ENCODE peak calls at places on chromosome 15, in eight cellular contexts. One of them, this sample, is unnamed.

GRCh38 chr15:59210186-59210585 is 3.5 kb downstream of the LDHAL6B start:
- DNase-seq in lung: no peak
- DNase-seq in spleen: no peak
- DNase-seq in tibial artery: no peak
- DNase-seq in uterus: no peak
- DNase-seq in cardiac muscle cell: no peak
- DNase-seq in cardiac fibroblast: no peak
- DNase-seq in AG09309: no peak
- DNase-seq in this sample: no peak

GRCh38 chr15:34055868-34056595 is 17.0 kb upstream of the AVEN start:
- DNase-seq in uterus: no peak
- DNase-seq in lung: no peak
- DNase-seq in cardiac muscle cell: peak
- DNase-seq in AG09309: peak
- DNase-seq in tibial artery: no peak
- DNase-seq in cardiac fibroblast: peak
- DNase-seq in spleen: no peak
- DNase-seq in this sample: no peak

GRCh38 chr15:41788262-41788661 is 14.0 kb downstream of the MAPKBP1 start:
- DNase-seq in cardiac fibroblast: no peak
- DNase-seq in tibial artery: no peak
- DNase-seq in spleen: no peak
- DNase-seq in AG09309: no peak
- DNase-seq in lung: no peak
- DNase-seq in cardiac muscle cell: no peak
- DNase-seq in uterus: no peak
- DNase-seq in this sample: no peak

GRCh38 chr15:74389115-74390048 is 21.9 kb upstream of the CYP11A1 start:
- DNase-seq in tibial artery: no peak
- DNase-seq in lung: no peak
- DNase-seq in AG09309: no peak
- DNase-seq in spleen: no peak
- DNase-seq in uterus: no peak
- DNase-seq in cardiac fibroblast: no peak
- DNase-seq in cardiac muscle cell: no peak
- DNase-seq in this sample: no peak

GRCh38 chr15:78047631-78048409 is 29.7 kb downstream of the TBC1D2B start:
- DNase-seq in AG09309: no peak
- DNase-seq in spleen: no peak
- DNase-seq in tibial artery: peak
- DNase-seq in lung: no peak
- DNase-seq in cardiac fibroblast: peak
- DNase-seq in uterus: peak
- DNase-seq in cardiac muscle cell: peak
- DNase-seq in this sample: no peak

GRCh38 chr15:83698294-83698693 is 44.4 kb downstream of the ADAMTSL3 start:
- DNase-seq in lung: peak
- DNase-seq in spleen: no peak
- DNase-seq in tibial artery: peak
- DNase-seq in cardiac fibroblast: peak
- DNase-seq in cardiac muscle cell: peak
- DNase-seq in uterus: peak
- DNase-seq in AG09309: no peak
- DNase-seq in this sample: peak

GRCh38 chr15:100570282-100570681 is 31.7 kb downstream of the LINS1 start:
- DNase-seq in uterus: no peak
- DNase-seq in lung: no peak
- DNase-seq in cardiac muscle cell: peak
- DNase-seq in spleen: no peak
- DNase-seq in AG09309: no peak
- DNase-seq in cardiac fibroblast: peak
- DNase-seq in tibial artery: no peak
- DNase-seq in this sample: no peak

GRCh38 chr15:96693990-96694517 is 363.6 kb downstream of the NR2F2 start:
- DNase-seq in uterus: no peak
- DNase-seq in tibial artery: no peak
- DNase-seq in AG09309: no peak
- DNase-seq in spleen: no peak
- DNase-seq in cardiac muscle cell: no peak
- DNase-seq in lung: no peak
- DNase-seq in cardiac fibroblast: no peak
- DNase-seq in this sample: no peak

DNA sequence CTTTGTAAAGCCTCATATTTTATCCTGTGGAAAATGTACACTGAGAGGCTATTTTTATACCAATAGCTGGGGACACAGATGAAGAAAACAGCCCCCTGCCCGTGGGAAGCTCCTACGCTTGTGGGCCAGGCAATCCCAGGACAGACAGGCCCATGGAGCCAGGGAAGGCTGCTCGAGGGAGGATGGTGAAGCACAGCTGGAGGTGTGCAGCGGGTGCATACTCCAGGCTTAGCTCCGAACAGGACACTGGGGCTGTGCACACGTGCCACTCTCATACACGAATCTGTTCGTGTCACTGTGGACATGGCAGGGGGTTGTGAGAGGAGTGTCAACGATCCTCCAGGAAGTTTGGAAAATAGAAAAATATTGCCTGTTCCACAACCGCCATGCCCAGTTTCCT is 36.1 kb downstream of the SMAD6 start:
- DNase-seq in cardiac muscle cell: no peak
- DNase-seq in AG09309: no peak
- DNase-seq in tibial artery: no peak
- DNase-seq in cardiac fibroblast: no peak
- DNase-seq in uterus: no peak
- DNase-seq in spleen: no peak
- DNase-seq in lung: no peak
- DNase-seq in this sample: no peak
- TF ChIP-seq CTCF in cardiac muscle cell: no peak
- TF ChIP-seq CTCF in AG09309: no peak
- TF ChIP-seq CTCF in tibial artery: no peak
- TF ChIP-seq CTCF in cardiac fibroblast: no peak
- TF ChIP-seq CTCF in uterus: no peak
- TF ChIP-seq CTCF in spleen: no peak
- TF ChIP-seq CTCF in lung: no peak
- TF ChIP-seq CTCF in this sample: no peak

GRCh38 chr15:39976291-39977274 is 42.7 kb downstream of the EIF2AK4 start:
- DNase-seq in tibial artery: peak
- DNase-seq in spleen: peak
- DNase-seq in AG09309: no peak
- DNase-seq in uterus: peak
- DNase-seq in cardiac fibroblast: peak
- DNase-seq in lung: no peak
- DNase-seq in cardiac muscle cell: peak
- DNase-seq in this sample: peak
- TF ChIP-seq CTCF in tibial artery: peak
- TF ChIP-seq CTCF in spleen: peak
- TF ChIP-seq CTCF in AG09309: peak
- TF ChIP-seq CTCF in uterus: peak
- TF ChIP-seq CTCF in cardiac fibroblast: peak
- TF ChIP-seq CTCF in lung: no peak
- TF ChIP-seq CTCF in cardiac muscle cell: peak
- TF ChIP-seq CTCF in this sample: peak

GRCh38 chr15:67400890-67401289 is 120.0 kb upstream of the C15orf61 start:
- DNase-seq in tibial artery: no peak
- DNase-seq in AG09309: no peak
- DNase-seq in cardiac fibroblast: no peak
- DNase-seq in cardiac muscle cell: no peak
- DNase-seq in spleen: no peak
- DNase-seq in lung: no peak
- DNase-seq in uterus: no peak
- DNase-seq in this sample: no peak

GRCh38 chr15:67396109-67396508 is 124.8 kb upstream of the C15orf61 start:
- DNase-seq in uterus: no peak
- DNase-seq in cardiac muscle cell: no peak
- DNase-seq in lung: no peak
- DNase-seq in tibial artery: no peak
- DNase-seq in cardiac fibroblast: no peak
- DNase-seq in spleen: no peak
- DNase-seq in AG09309: no peak
- DNase-seq in this sample: no peak

GRCh38 chr15:67399925-67400324 is 121.0 kb upstream of the C15orf61 start:
- DNase-seq in cardiac fibroblast: no peak
- DNase-seq in AG09309: no peak
- DNase-seq in cardiac muscle cell: no peak
- DNase-seq in uterus: no peak
- DNase-seq in tibial artery: no peak
- DNase-seq in lung: no peak
- DNase-seq in spleen: no peak
- DNase-seq in this sample: no peak

GRCh38 chr15:67397139-67397538 is 123.8 kb upstream of the C15orf61 start:
- DNase-seq in lung: no peak
- DNase-seq in cardiac fibroblast: no peak
- DNase-seq in uterus: no peak
- DNase-seq in tibial artery: no peak
- DNase-seq in AG09309: no peak
- DNase-seq in cardiac muscle cell: no peak
- DNase-seq in spleen: no peak
- DNase-seq in this sample: no peak
- TF ChIP-seq CTCF in lung: no peak
- TF ChIP-seq CTCF in cardiac fibroblast: no peak
- TF ChIP-seq CTCF in uterus: no peak
- TF ChIP-seq CTCF in tibial artery: no peak
- TF ChIP-seq CTCF in AG09309: no peak
- TF ChIP-seq CTCF in cardiac muscle cell: no peak
- TF ChIP-seq CTCF in spleen: no peak
- TF ChIP-seq CTCF in this sample: no peak

GRCh38 chr15:71387825-71388224 is 272.6 kb downstream of the THSD4 start:
- DNase-seq in tibial artery: no peak
- DNase-seq in cardiac muscle cell: no peak
- DNase-seq in cardiac fibroblast: no peak
- DNase-seq in uterus: no peak
- DNase-seq in lung: no peak
- DNase-seq in AG09309: no peak
- DNase-seq in spleen: no peak
- DNase-seq in this sample: no peak

GRCh38 chr15:71386005-71386404 is 270.7 kb downstream of the THSD4 start:
- DNase-seq in cardiac muscle cell: no peak
- DNase-seq in cardiac fibroblast: no peak
- DNase-seq in uterus: no peak
- DNase-seq in tibial artery: no peak
- DNase-seq in AG09309: no peak
- DNase-seq in lung: no peak
- DNase-seq in spleen: no peak
- DNase-seq in this sample: no peak

GRCh38 chr15:71385026-71385425 is 269.8 kb downstream of the THSD4 start:
- DNase-seq in tibial artery: no peak
- DNase-seq in uterus: no peak
- DNase-seq in cardiac muscle cell: peak
- DNase-seq in cardiac fibroblast: peak
- DNase-seq in AG09309: no peak
- DNase-seq in spleen: no peak
- DNase-seq in lung: no peak
- DNase-seq in this sample: no peak

GRCh38 chr15:71385469-71385868 is 270.2 kb downstream of the THSD4 start:
- DNase-seq in tibial artery: no peak
- DNase-seq in uterus: no peak
- DNase-seq in lung: no peak
- DNase-seq in AG09309: no peak
- DNase-seq in cardiac muscle cell: no peak
- DNase-seq in spleen: no peak
- DNase-seq in cardiac fibroblast: no peak
- DNase-seq in this sample: no peak

DNA sequence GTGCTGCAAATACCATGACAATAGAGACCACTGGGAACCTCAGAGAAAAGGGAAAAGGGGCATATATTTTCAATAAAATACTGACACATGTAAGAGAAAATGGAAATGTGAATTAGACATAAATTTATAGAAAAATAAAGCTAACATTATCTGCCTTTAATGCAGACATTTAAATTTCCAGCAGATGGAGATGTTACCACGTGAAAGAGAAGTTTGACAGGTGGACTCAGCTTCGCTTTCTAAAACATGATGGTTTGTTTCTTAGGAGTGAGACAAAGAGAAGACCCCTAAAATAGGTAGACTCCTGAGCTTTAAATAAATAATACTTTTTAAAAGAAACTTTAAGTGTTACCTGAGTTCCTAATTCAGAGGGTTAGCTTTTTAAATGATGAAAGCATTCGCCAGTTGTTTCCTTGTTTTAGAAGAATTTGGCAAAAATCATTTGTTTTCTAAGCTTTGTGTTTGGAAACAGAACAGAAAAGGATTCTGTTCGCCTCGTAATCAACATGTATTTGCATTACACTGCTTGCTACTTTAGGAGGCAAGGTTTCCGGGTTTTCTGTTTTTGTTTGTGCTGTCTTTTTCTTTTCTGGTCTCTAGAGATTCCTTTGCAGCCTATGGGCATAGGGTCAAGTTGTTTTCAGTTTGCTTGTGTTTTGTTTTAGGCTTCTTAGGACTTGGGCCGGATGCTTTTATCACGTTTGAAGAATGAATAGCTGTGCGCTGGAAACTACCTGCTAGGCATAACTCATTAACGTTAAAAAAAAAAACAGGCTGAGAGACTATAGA is 271.4 kb downstream of the THSD4 start:
- DNase-seq in lung: no peak
- DNase-seq in cardiac muscle cell: peak
- DNase-seq in AG09309: no peak
- DNase-seq in uterus: no peak
- DNase-seq in cardiac fibroblast: peak
- DNase-seq in spleen: no peak
- DNase-seq in tibial artery: no peak
- DNase-seq in this sample: no peak
- TF ChIP-seq CTCF in lung: no peak
- TF ChIP-seq CTCF in cardiac muscle cell: peak
- TF ChIP-seq CTCF in AG09309: peak
- TF ChIP-seq CTCF in uterus: peak
- TF ChIP-seq CTCF in cardiac fibroblast: no peak
- TF ChIP-seq CTCF in spleen: peak
- TF ChIP-seq CTCF in tibial artery: peak
- TF ChIP-seq CTCF in this sample: peak

GRCh38 chr15:65209701-65210643 is 1.3 kb downstream of the CILP start:
- DNase-seq in cardiac fibroblast: no peak
- DNase-seq in lung: no peak
- DNase-seq in AG09309: no peak
- DNase-seq in spleen: no peak
- DNase-seq in uterus: peak
- DNase-seq in tibial artery: no peak
- DNase-seq in cardiac muscle cell: no peak
- DNase-seq in this sample: no peak

GRCh38 chr15:65207280-65207679 is 4.0 kb downstream of the CILP start:
- DNase-seq in tibial artery: no peak
- DNase-seq in uterus: no peak
- DNase-seq in cardiac fibroblast: no peak
- DNase-seq in cardiac muscle cell: no peak
- DNase-seq in AG09309: no peak
- DNase-seq in spleen: no peak
- DNase-seq in lung: no peak
- DNase-seq in this sample: no peak

GRCh38 chr15:65206750-65207149 is 4.5 kb downstream of the CILP start:
- DNase-seq in cardiac fibroblast: no peak
- DNase-seq in AG09309: no peak
- DNase-seq in uterus: no peak
- DNase-seq in spleen: no peak
- DNase-seq in lung: no peak
- DNase-seq in cardiac muscle cell: no peak
- DNase-seq in tibial artery: no peak
- DNase-seq in this sample: no peak

GRCh38 chr15:65211157-65211982 is at the start of gene CILP:
- DNase-seq in spleen: no peak
- DNase-seq in lung: no peak
- DNase-seq in cardiac fibroblast: peak
- DNase-seq in uterus: peak
- DNase-seq in cardiac muscle cell: peak
- DNase-seq in AG09309: no peak
- DNase-seq in tibial artery: peak
- DNase-seq in this sample: peak

GRCh38 chr15:65208656-65209055 is 2.6 kb downstream of the CILP start:
- DNase-seq in cardiac muscle cell: no peak
- DNase-seq in tibial artery: no peak
- DNase-seq in lung: no peak
- DNase-seq in AG09309: no peak
- DNase-seq in cardiac fibroblast: no peak
- DNase-seq in spleen: no peak
- DNase-seq in uterus: no peak
- DNase-seq in this sample: no peak
- TF ChIP-seq CTCF in cardiac muscle cell: no peak
- TF ChIP-seq CTCF in tibial artery: no peak
- TF ChIP-seq CTCF in lung: no peak
- TF ChIP-seq CTCF in AG09309: no peak
- TF ChIP-seq CTCF in cardiac fibroblast: no peak
- TF ChIP-seq CTCF in spleen: no peak
- TF ChIP-seq CTCF in uterus: no peak
- TF ChIP-seq CTCF in this sample: no peak

This sample was measured in gastrocnemius medialis.